ENCODE peak calls at places on chromosome 10, in nine cellular contexts. B is adrenal gland, Y is Panc1, Q is heart left ventricle, O is pancreas, D is left lung, K is neural progenitor cell, J is PC-3, C is fibroblast of lung. T is an unnamed sample.

GRCh38 chr10:92729886-92730285 is 40.1 kb downstream of the HHEX start:
- DNase-seq in B (no peak), Y (no peak), Q (no peak), O (no peak), D (no peak), K (no peak), J (no peak), C (no peak), T (no peak)

GRCh38 chr10:37733822-37734221 is 123.6 kb downstream of the ZNF248 start:
- DNase-seq in B (no peak), Y (no peak), Q (no peak), O (no peak), D (no peak), K (no peak), J (peak; percentile 68), C (no peak), T (no peak)

GRCh38 chr10:128009768-128010167 is 102.9 kb downstream of the PTPRE start:
- DNase-seq in B (peak; percentile 82), Y (no peak), Q (no peak), O (no peak), D (no peak), K (no peak), J (no peak), C (peak; percentile 68), T (no peak)

GRCh38 chr10:62640386-62640785 is 164.1 kb upstream of the ADO start:
- DNase-seq in B (no peak), Y (no peak), Q (peak; percentile 23), O (no peak), D (peak; percentile 63), K (no peak), J (peak; percentile 59), C (peak; percentile 59), T (no peak)

GRCh38 chr10:102612964-102613275 is 31.4 kb upstream of the TRIM8 start:
- DNase-seq in B (no peak), Y (no peak), Q (no peak), O (no peak), D (no peak), K (no peak), J (no peak), C (no peak), T (no peak)

GRCh38 chr10:47059606-47060311 is 148.5 kb downstream of the PTPN20 start:
- DNase-seq in B (no peak), Y (no peak), Q (no peak), O (no peak), D (no peak), K (no peak), J (no peak), C (no peak), T (no peak)

GRCh38 chr10:75137533-75138438 is 26.3 kb downstream of the SAMD8 start:
- DNase-seq in B (no peak), Y (peak; percentile 24), Q (no peak), O (no peak), D (no peak), K (no peak), J (peak; percentile 88), C (peak; percentile 67), T (no peak)

GRCh38 chr10:71089162-71089561 is 123.2 kb upstream of the UNC5B start:
- DNase-seq in B (peak; percentile 1), Y (no peak), Q (no peak), O (no peak), D (no peak), K (no peak), J (no peak), C (no peak), T (no peak)

GRCh38 chr10:5737352-5737751 is 52.7 kb downstream of the TASOR2 start:
- DNase-seq in B (no peak), Y (no peak), Q (no peak), O (no peak), D (no peak), K (peak; percentile 45), J (no peak), C (no peak), T (no peak)

DNA sequence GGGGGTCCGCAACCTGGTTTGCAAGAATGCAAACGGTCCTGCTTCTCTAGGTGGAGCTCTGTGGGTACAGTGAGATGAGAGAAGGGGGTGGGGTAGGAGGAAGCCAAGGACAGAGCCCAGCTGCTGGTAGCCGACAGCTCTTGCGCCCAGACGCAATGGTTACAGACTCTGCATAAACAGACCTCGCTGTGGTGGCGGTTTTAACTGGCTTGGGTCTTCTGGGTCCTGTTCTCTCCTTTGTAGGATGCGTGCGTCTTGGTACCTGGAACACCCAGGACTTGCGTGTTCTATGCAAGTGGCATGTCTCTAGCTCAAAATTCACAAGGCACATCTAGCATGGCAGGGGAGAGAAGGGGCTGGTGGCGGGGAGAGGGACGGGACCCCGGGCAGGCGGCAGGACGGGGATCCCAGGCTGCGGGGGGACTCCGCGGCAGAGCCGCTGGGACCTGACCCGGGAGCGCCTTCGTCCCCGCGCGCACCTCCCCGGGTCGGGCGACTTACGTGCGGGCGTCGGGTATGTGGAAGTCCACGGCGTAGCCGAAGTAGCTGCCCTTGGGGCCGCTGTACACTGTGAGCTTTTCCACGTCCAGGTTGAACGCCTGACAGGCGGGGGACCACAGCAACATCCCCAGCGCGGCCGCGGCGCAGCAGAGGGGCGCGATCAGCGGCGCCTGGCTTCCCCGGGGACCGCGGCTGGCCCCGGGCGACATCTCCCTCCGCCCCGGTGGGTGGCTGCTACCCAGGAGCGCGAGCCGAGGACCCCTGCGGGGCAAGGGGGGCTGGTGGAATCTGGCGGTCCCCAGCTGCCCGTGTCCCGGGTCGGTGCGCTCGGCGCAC is 442 bp downstream of the ITGA8 start:
- DNase-seq in B (no peak), Y (no peak), Q (no peak), O (no peak), D (no peak), K (peak; percentile 61), J (no peak), C (no peak), T (no peak)
- H3K4me3 ChIP-seq in B (no peak overlapping the region), Y (no peak overlapping the region), Q (peak overlapping the region; percentile 41), O (peak overlapping the region; percentile 18), D (peak overlapping the region; percentile 42), K (peak overlapping the region; percentile 58), J (no peak overlapping the region), C (peak overlapping the region; percentile 26), T (peak overlapping the region; percentile 44)

DNA sequence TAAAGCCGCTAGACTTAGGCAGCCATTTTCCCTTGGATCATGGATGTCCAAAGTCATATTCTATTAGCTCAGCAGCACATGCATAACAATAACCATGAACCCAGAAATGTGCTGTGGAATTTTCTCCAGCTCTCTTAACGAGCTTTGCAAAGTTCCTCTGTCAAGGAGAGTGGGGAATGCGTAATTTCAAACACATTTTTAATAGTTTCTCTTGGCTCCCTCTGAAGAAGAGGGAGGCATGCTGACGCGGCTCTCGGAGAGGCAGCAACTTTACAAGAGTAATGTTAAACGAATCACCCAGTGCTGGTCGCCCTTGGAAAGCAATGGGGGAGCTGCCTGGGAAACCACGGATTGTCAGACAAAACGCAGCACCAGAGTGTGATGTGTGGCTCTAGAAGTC is 114.8 kb downstream of the RAB18 start:
- DNase-seq in B (no peak), Y (no peak), Q (no peak), O (no peak), D (no peak), K (no peak), J (no peak), C (peak; percentile 2), T (no peak)
- H3K4me1 ChIP-seq in B (no peaks in the 10 kb centered on the region), Y (no peaks in the 10 kb centered on the region), Q (peaks cover 12% of the 10 kb centered on the region), O (no peaks in the 10 kb centered on the region), D (no peaks in the 10 kb centered on the region), K (no peaks in the 10 kb centered on the region), J (no peaks in the 10 kb centered on the region), C (peaks cover 2% of the 10 kb centered on the region), T (no peaks in the 10 kb centered on the region)

DNA sequence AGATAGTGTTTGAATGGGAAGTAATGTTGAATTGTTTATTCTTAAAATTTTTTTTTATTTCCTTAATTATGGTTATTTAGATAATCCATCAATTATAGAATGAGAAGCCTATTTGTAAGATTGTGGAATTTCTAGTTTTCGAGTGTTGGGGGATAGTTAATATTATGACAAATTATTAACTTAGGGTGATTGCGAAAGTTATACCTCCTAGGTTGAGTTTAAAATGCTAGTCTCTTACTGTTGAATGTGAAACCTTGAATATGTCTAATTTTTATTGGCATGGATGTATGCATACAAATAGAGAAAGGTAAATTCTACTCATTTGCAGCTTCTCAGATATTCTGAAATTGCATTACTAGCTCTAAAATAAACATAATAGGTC is 43.2 kb downstream of the BICC1 start:
- DNase-seq in B (no peak), Y (no peak), Q (no peak), O (no peak), D (no peak), K (no peak), J (no peak), C (no peak), T (no peak)
- H3K27ac ChIP-seq in B (no peak overlapping the region), Y (no peak overlapping the region), Q (no peak overlapping the region), O (no peak overlapping the region), D (no peak overlapping the region), K (no peak overlapping the region), J (no peak overlapping the region), C (no peak overlapping the region), T (no peak overlapping the region)

GRCh38 chr10:48601789-48602188 is 3.1 kb downstream of the ARHGAP22 start:
- DNase-seq in B (no peak), Y (no peak), Q (no peak), O (no peak), D (no peak), K (no peak), J (no peak), C (no peak), T (no peak)

GRCh38 chr10:48602401-48603135 is 2.3 kb downstream of the ARHGAP22 start:
- DNase-seq in B (no peak), Y (no peak), Q (no peak), O (no peak), D (no peak), K (no peak), J (no peak), C (no peak), T (no peak)

GRCh38 chr10:48598936-48599829 is 5.7 kb downstream of the ARHGAP22 start:
- DNase-seq in B (no peak), Y (no peak), Q (no peak), O (no peak), D (no peak), K (no peak), J (no peak), C (no peak), T (no peak)

GRCh38 chr10:48599830-48600134 is 5.1 kb downstream of the ARHGAP22 start:
- DNase-seq in B (no peak), Y (no peak), Q (no peak), O (no peak), D (no peak), K (no peak), J (peak; percentile 44), C (no peak), T (no peak)

GRCh38 chr10:48600645-48601505 is 4.0 kb downstream of the ARHGAP22 start:
- DNase-seq in B (no peak), Y (no peak), Q (no peak), O (no peak), D (no peak), K (no peak), J (no peak), C (no peak), T (no peak)
- H3K4me3 ChIP-seq in B (no peak overlapping the region), Y (no peak overlapping the region), Q (no peak overlapping the region), O (no peak overlapping the region), D (no peak overlapping the region), K (no peak overlapping the region), J (no peak overlapping the region), C (no peak overlapping the region), T (no peak overlapping the region)

DNA sequence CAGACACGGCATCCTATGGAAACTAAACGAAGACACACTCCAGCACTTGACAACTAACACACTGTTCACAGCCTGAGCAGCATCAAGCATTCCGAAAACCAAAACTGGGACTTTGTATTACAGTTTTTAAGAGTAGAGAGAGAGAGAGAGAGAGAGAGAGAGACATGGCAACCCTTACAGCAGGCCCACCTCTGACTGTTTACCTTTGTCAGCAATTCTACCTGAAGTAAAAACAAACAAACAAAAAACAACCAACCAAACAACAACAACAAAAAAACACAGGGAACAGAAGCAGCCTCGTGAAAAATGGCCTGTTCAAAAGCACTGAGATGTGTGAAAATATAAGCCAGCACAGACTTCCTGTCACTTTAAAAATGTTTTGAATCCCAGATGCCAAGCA is 118.0 kb downstream of the SPAG6 start:
- DNase-seq in B (no peak), Y (no peak), Q (no peak), O (no peak), D (no peak), K (no peak), J (no peak), C (no peak), T (no peak)
- H3K4me1 ChIP-seq in B (no peaks in the 10 kb centered on the region), Y (no peaks in the 10 kb centered on the region), Q (no peaks in the 10 kb centered on the region), O (no peaks in the 10 kb centered on the region), D (no peaks in the 10 kb centered on the region), K (peaks cover 3% of the 10 kb centered on the region), J (no peaks in the 10 kb centered on the region), C (no peaks in the 10 kb centered on the region), T (no peaks in the 10 kb centered on the region)